ENCODE peak calls at places on chromosomes 5 and 9, in nine cellular contexts. A is stomach, V is A549, W is adrenal gland, S is sigmoid colon, Q is esophagus squamous epithelium, R is H1, U is IMR-90, J is uterus. K is an unnamed sample.

GRCh38 chr9:16105576-16105975 is 552.7 kb downstream of the CCDC171 start:
- DNase-seq in A (no peak), U (peak; percentile 80), V (no peak), Q (no peak), R (peak; percentile 7), S (no peak), W (no peak), J (no peak), K (no peak)

GRCh38 chr9:137035507-137035834 is 3.6 kb upstream of the FUT7 start:
- DNase-seq in U (no peak), Q (no peak), J (no peak), A (no peak), V (no peak), S (no peak), R (no peak), W (no peak), K (no peak)

GRCh38 chr9:121154782-121155181 is 46.9 kb downstream of the RAB14 start:
- DNase-seq in V (no peak), J (no peak), U (peak; percentile 34), Q (no peak), S (no peak), W (no peak), R (no peak), A (no peak), K (no peak)

GRCh38 chr9:68560131-68560844 is 19.6 kb upstream of the TMEM252 start:
- DNase-seq in A (peak; percentile 37), S (peak; percentile 83), V (peak; percentile 40), R (peak; percentile 91), U (peak; percentile 84), W (peak; percentile 29), Q (no peak), J (peak; percentile 40), K (peak; percentile 50)

GRCh38 chr9:98329281-98329680 is 73.8 kb upstream of the TBC1D2 start:
- DNase-seq in S (no peak), V (no peak), Q (no peak), W (no peak), R (no peak), A (no peak), U (no peak), J (no peak), K (no peak)

GRCh38 chr5:141734501-141735231 is 52.6 kb upstream of the ARAP3 start:
- DNase-seq in S (no peak), J (peak; percentile 24), V (peak; percentile 36), A (peak; percentile 35), R (peak; percentile 87), Q (no peak), W (peak; percentile 54), U (peak; percentile 61), K (no peak)

GRCh38 chr9:5355817-5356216 is 16.1 kb upstream of the RLN1 start:
- DNase-seq in R (no peak), W (no peak), Q (no peak), J (no peak), A (no peak), V (no peak), U (no peak), S (no peak), K (no peak)

GRCh38 chr9:100426532-100427365 is at the start of gene MSANTD3:
- DNase-seq in W (peak; percentile 64), V (peak; percentile 77), S (peak; percentile 77), A (peak; percentile 69), R (peak; percentile 74), U (peak; percentile 76), Q (no peak), J (peak; percentile 59), K (no peak)

GRCh38 chr5:115785395-115786009 is 31.0 kb downstream of the CDO1 start:
- DNase-seq in W (no peak), A (no peak), U (no peak), S (no peak), J (no peak), V (no peak), Q (no peak), R (peak; percentile 59), K (no peak)

GRCh38 chr9:125511780-125512179 is 195.2 kb downstream of the MAPKAP1 start:
- DNase-seq in U (no peak), S (no peak), V (no peak), R (peak; percentile 6), W (no peak), Q (no peak), J (no peak), A (no peak), K (no peak)

DNA sequence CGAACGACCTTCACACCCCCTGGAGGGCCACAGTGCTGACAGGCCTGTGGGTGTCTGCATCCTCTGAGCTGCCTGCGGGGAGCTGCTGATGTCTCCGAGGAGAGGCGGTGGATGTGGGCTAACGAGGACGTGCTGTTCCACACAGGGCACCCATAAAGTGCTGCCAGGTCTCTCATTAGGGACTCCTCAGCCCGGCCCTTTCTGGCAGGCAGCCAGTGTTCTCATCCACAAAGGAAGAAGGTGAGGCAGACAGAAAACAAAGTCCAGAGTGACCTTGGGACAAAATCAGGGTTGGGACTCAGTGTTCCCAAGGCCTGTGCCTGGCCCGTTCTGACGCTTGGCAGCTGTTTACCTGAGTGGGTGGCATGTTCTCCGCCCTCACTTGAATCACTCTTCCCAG is 29.3 kb downstream of the CARTPT start:
- DNase-seq in J (no peak), S (peak; percentile 67), U (no peak), W (peak; percentile 74), A (peak; percentile 97), Q (no peak), V (no peak), R (no peak), K (no peak)
- TF ChIP-seq POLR2A in J (no peak), S (no peak), U (no peak), W (no peak), A (no peak), Q (no peak), V (no peak), R (no peak), K (no peak)

DNA sequence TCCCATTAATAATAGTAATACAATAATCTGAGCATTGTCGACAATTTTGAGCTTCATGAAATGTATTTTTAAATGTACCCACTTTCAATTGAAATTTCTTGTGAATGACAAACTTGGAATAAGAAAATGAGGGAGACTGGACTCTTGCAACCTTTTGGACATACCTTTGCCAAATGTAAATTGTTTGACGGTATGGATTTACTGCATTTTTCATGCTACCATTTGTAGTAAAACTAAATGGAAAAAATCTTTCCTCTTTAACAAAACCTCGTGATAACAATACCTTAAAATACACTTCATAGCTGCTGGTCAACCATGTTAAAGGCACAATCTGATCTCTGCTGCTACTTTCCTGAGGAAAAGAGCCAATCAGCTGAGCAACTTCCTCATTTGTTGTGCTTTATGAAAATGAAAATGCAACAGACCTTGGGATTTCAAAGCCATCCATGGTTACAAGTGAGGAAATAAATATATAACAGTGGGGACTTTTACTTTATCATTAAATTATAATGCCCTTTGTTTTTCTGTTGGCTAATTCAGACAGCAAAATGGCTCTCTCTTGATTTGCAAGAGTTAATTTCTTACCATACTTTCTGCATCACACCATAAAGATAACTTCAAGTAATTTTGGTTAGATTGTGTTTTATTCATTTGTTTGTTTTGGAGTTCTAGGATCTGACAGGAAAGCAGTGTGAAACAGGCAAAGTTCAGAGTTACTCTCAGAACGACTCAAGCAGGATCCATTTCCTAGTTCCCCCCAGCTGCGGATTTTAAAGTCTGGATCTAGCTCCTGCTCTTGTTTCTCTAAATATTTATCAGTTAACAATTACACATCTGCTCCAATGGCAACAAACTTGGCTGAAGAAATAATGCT is 1.1 kb downstream of the ALDH1A1 start:
- DNase-seq in U (no peak), S (no peak), R (no peak), V (peak; percentile 61), J (no peak), Q (no peak), A (no peak), W (no peak), K (no peak)
- H3K27ac ChIP-seq in U (no peak overlapping the region), S (peak overlapping the region; percentile 80), R (no peak overlapping the region), V (peak overlapping the region; percentile 91), J (peak overlapping the region; percentile 84), Q (peak overlapping the region; percentile 14), A (peak overlapping the region; percentile 91), W (peak overlapping the region; percentile 46), K (peak overlapping the region; percentile 79)

GRCh38 chr5:139439013-139439903 is at the start of gene DNAJC18:
- DNase-seq in Q (peak; percentile 60), S (peak; percentile 97), J (peak; percentile 94), U (peak; percentile 89), V (peak; percentile 85), A (peak; percentile 93), R (peak; percentile 97), W (peak; percentile 96), K (peak; percentile 84)
- TF ChIP-seq POLR2A in Q (no peak), S (no peak), J (no peak), U (peak; percentile 78), V (peak; percentile 38), A (no peak), R (peak; percentile 86), W (no peak), K (peak; percentile 60)

GRCh38 chr5:139684350-139684880 is 36.3 kb downstream of the CXXC5 start:
- DNase-seq in W (no peak), J (no peak), R (no peak), V (no peak), Q (no peak), S (no peak), U (no peak), A (no peak), K (no peak)

GRCh38 chr5:139686356-139686918 is 38.3 kb downstream of the CXXC5 start:
- DNase-seq in Q (no peak), S (no peak), R (no peak), J (no peak), V (no peak), U (no peak), W (no peak), A (no peak), K (no peak)

GRCh38 chr5:139685886-139686285 is 37.7 kb downstream of the CXXC5 start:
- DNase-seq in W (no peak), Q (no peak), R (no peak), V (no peak), U (no peak), S (no peak), J (no peak), A (no peak), K (no peak)

GRCh38 chr5:139683295-139684271 is 35.4 kb downstream of the CXXC5 start:
- DNase-seq in U (no peak), J (no peak), S (no peak), W (no peak), A (no peak), R (no peak), V (no peak), Q (no peak), K (no peak)

GRCh38 chr5:139684881-139685749 is 37.0 kb downstream of the CXXC5 start:
- DNase-seq in Q (no peak), U (no peak), J (no peak), A (peak; percentile 75), R (no peak), S (no peak), W (no peak), V (no peak), K (no peak)
- H3K27ac ChIP-seq in Q (no peak overlapping the region), U (no peak overlapping the region), J (no peak overlapping the region), A (peak overlapping the region; percentile 69), R (no peak overlapping the region), S (peak overlapping the region; percentile 16), W (no peak overlapping the region), V (peak overlapping the region; percentile 65), K (peak overlapping the region; percentile 91)

GRCh38 chr9:109967651-109968331 is 187.8 kb downstream of the PALM2AKAP2 start:
- DNase-seq in V (no peak), W (no peak), R (no peak), A (no peak), S (no peak), J (no peak), U (no peak), Q (no peak), K (no peak)
- TF ChIP-seq POLR2A in V (no peak), W (no peak), R (no peak), A (no peak), S (no peak), J (no peak), U (no peak), Q (no peak), K (no peak)